ENCODE peak calls at places on chromosomes 11 and 22, in six cellular contexts. One of them, this sample, is unnamed. For H3K36me3, the result is how much of the 10 kb centered on the place peaks cover.

GRCh38 chr11:34044664-34045485 is 6.7 kb upstream of the CAPRIN1 start:
- DNase-seq in NT2/D1: peak
- DNase-seq in H7: no peak
- DNase-seq in cardiac muscle cell: no peak
- DNase-seq in BE2C: peak
- DNase-seq in mesendoderm: peak
- DNase-seq in this sample: no peak

GRCh38 chr22:26403827-26404226 is 25.2 kb upstream of the ASPHD2 start:
- DNase-seq in NT2/D1: no peak
- DNase-seq in H7: no peak
- DNase-seq in cardiac muscle cell: no peak
- DNase-seq in BE2C: no peak
- DNase-seq in mesendoderm: no peak
- DNase-seq in this sample: no peak

GRCh38 chr22:44697423-44698179 is 4.4 kb upstream of the PRR5 start:
- DNase-seq in NT2/D1: no peak
- DNase-seq in H7: peak
- DNase-seq in cardiac muscle cell: peak
- DNase-seq in BE2C: peak
- DNase-seq in mesendoderm: peak
- DNase-seq in this sample: peak

GRCh38 chr11:1502168-1502955 is 15.8 kb upstream of the MOB2 start:
- DNase-seq in NT2/D1: no peak
- DNase-seq in H7: no peak
- DNase-seq in cardiac muscle cell: no peak
- DNase-seq in BE2C: no peak
- DNase-seq in mesendoderm: no peak
- DNase-seq in this sample: peak

GRCh38 chr11:35236667-35237003 is 97.7 kb downstream of the CD44 start:
- DNase-seq in NT2/D1: no peak
- DNase-seq in H7: no peak
- DNase-seq in cardiac muscle cell: no peak
- DNase-seq in BE2C: no peak
- DNase-seq in mesendoderm: no peak
- DNase-seq in this sample: no peak

GRCh38 chr11:61186504-61186903 is 16.8 kb upstream of the PGA3 start:
- DNase-seq in NT2/D1: no peak
- DNase-seq in H7: no peak
- DNase-seq in cardiac muscle cell: no peak
- DNase-seq in BE2C: no peak
- DNase-seq in mesendoderm: no peak
- DNase-seq in this sample: no peak

GRCh38 chr22:28930357-28931007 is 47.1 kb downstream of the ZNRF3 start:
- DNase-seq in NT2/D1: no peak
- DNase-seq in H7: peak
- DNase-seq in cardiac muscle cell: no peak
- DNase-seq in BE2C: no peak
- DNase-seq in mesendoderm: peak
- DNase-seq in this sample: no peak

GRCh38 chr22:39960791-39961746 is 872 bp downstream of the TMA7B start:
- DNase-seq in NT2/D1: no peak
- DNase-seq in H7: no peak
- DNase-seq in cardiac muscle cell: no peak
- DNase-seq in BE2C: no peak
- DNase-seq in mesendoderm: no peak
- DNase-seq in this sample: no peak

GRCh38 chr11:102727890-102728289 is 3.1 kb upstream of the MMP8 start:
- DNase-seq in NT2/D1: no peak
- DNase-seq in H7: no peak
- DNase-seq in cardiac muscle cell: no peak
- DNase-seq in BE2C: no peak
- DNase-seq in mesendoderm: no peak
- DNase-seq in this sample: no peak

GRCh38 chr11:10899542-10899830 is 41.6 kb upstream of the ZBED5 start:
- DNase-seq in NT2/D1: no peak
- DNase-seq in H7: no peak
- DNase-seq in cardiac muscle cell: no peak
- DNase-seq in BE2C: peak
- DNase-seq in mesendoderm: no peak
- DNase-seq in this sample: peak

GRCh38 chr11:83073884-83074283 is 2.2 kb upstream of the RAB30 start:
- DNase-seq in NT2/D1: no peak
- DNase-seq in H7: no peak
- DNase-seq in cardiac muscle cell: no peak
- DNase-seq in BE2C: no peak
- DNase-seq in mesendoderm: no peak
- DNase-seq in this sample: no peak

GRCh38 chr22:22097727-22098228 is 115.2 kb upstream of the TOP3B start:
- DNase-seq in NT2/D1: no peak
- DNase-seq in H7: no peak
- DNase-seq in cardiac muscle cell: no peak
- DNase-seq in BE2C: no peak
- DNase-seq in mesendoderm: no peak
- DNase-seq in this sample: no peak

GRCh38 chr11:82315093-82315492 is 418.6 kb downstream of the FAM181B start:
- DNase-seq in NT2/D1: peak
- DNase-seq in H7: peak
- DNase-seq in cardiac muscle cell: peak
- DNase-seq in BE2C: peak
- DNase-seq in mesendoderm: peak
- DNase-seq in this sample: no peak

GRCh38 chr11:297666-298405 is 1.5 kb downstream of the IFITM5 start:
- DNase-seq in NT2/D1: no peak
- DNase-seq in H7: peak
- DNase-seq in cardiac muscle cell: no peak
- DNase-seq in BE2C: no peak
- DNase-seq in mesendoderm: no peak
- DNase-seq in this sample: peak

GRCh38 chr11:87369888-87370287 is 332.2 kb downstream of the TMEM135 start:
- DNase-seq in NT2/D1: no peak
- DNase-seq in H7: no peak
- DNase-seq in cardiac muscle cell: no peak
- DNase-seq in BE2C: no peak
- DNase-seq in mesendoderm: peak
- DNase-seq in this sample: no peak

GRCh38 chr22:38868886-38869381 is 3.1 kb downstream of the CBX6 start:
- DNase-seq in NT2/D1: peak
- DNase-seq in H7: peak
- DNase-seq in cardiac muscle cell: peak
- DNase-seq in BE2C: peak
- DNase-seq in mesendoderm: peak
- DNase-seq in this sample: peak

GRCh38 chr11:60872952-60873524 is 5.7 kb downstream of the ZP1 start:
- DNase-seq in NT2/D1: peak
- DNase-seq in H7: peak
- DNase-seq in cardiac muscle cell: no peak
- DNase-seq in BE2C: no peak
- DNase-seq in mesendoderm: peak
- DNase-seq in this sample: no peak

GRCh38 chr22:19966908-19967750 is 25.5 kb upstream of the TXNRD2 start:
- DNase-seq in NT2/D1: no peak
- DNase-seq in H7: no peak
- DNase-seq in cardiac muscle cell: no peak
- DNase-seq in BE2C: no peak
- DNase-seq in mesendoderm: no peak
- DNase-seq in this sample: no peak

GRCh38 chr11:1074244-1075221 is at the start of gene MUC2:
- DNase-seq in NT2/D1: no peak
- DNase-seq in H7: peak
- DNase-seq in cardiac muscle cell: no peak
- DNase-seq in BE2C: no peak
- DNase-seq in mesendoderm: no peak
- DNase-seq in this sample: peak

GRCh38 chr11:86551286-86551685 is 121.1 kb downstream of the ME3 start:
- DNase-seq in NT2/D1: no peak
- DNase-seq in H7: no peak
- DNase-seq in cardiac muscle cell: no peak
- DNase-seq in BE2C: no peak
- DNase-seq in mesendoderm: peak
- DNase-seq in this sample: no peak

GRCh38 chr11:58625086-58625485 is 2.6 kb downstream of the CNTF start:
- DNase-seq in NT2/D1: no peak
- DNase-seq in H7: no peak
- DNase-seq in cardiac muscle cell: no peak
- DNase-seq in BE2C: no peak
- DNase-seq in mesendoderm: no peak
- DNase-seq in this sample: no peak
- H3K36me3 ChIP-seq in NT2/D1: under half
- H3K36me3 ChIP-seq in H7: under half
- H3K36me3 ChIP-seq in cardiac muscle cell: under half
- H3K36me3 ChIP-seq in BE2C: under half
- H3K36me3 ChIP-seq in mesendoderm: under half
- H3K36me3 ChIP-seq in this sample: under half

DNA sequence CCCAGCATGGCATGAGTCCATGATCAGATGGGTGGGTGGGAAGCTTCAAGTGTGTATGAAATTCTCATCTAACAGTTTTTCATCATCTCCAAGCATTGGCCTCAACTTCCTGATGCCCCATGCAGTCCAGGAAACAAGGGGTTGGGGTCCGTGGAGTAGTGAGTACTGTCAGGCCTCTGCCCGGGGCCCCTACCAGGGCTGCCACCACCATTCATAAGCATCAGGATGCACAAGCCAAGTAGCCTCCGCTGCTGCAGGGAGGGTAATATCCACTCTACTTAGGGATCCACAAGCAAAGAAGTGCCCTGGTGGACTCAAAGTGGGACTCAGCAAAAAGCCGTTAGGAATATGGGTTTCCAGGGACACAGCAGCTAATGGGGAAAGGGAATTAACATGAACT is 49.3 kb downstream of the KCNC1 start:
- DNase-seq in NT2/D1: no peak
- DNase-seq in H7: no peak
- DNase-seq in cardiac muscle cell: no peak
- DNase-seq in BE2C: no peak
- DNase-seq in mesendoderm: no peak
- DNase-seq in this sample: no peak
- H3K36me3 ChIP-seq in NT2/D1: under half
- H3K36me3 ChIP-seq in H7: under half
- H3K36me3 ChIP-seq in cardiac muscle cell: under half
- H3K36me3 ChIP-seq in BE2C: under half
- H3K36me3 ChIP-seq in mesendoderm: under half
- H3K36me3 ChIP-seq in this sample: under half

GRCh38 chr11:43774786-43775185 is 94.2 kb downstream of the HSD17B12 start:
- DNase-seq in NT2/D1: no peak
- DNase-seq in H7: no peak
- DNase-seq in cardiac muscle cell: no peak
- DNase-seq in BE2C: no peak
- DNase-seq in mesendoderm: no peak
- DNase-seq in this sample: no peak

GRCh38 chr11:43772733-43773132 is 92.2 kb downstream of the HSD17B12 start:
- DNase-seq in NT2/D1: no peak
- DNase-seq in H7: no peak
- DNase-seq in cardiac muscle cell: no peak
- DNase-seq in BE2C: no peak
- DNase-seq in mesendoderm: no peak
- DNase-seq in this sample: no peak

GRCh38 chr11:43765194-43765593 is 84.7 kb downstream of the HSD17B12 start:
- DNase-seq in NT2/D1: no peak
- DNase-seq in H7: no peak
- DNase-seq in cardiac muscle cell: no peak
- DNase-seq in BE2C: no peak
- DNase-seq in mesendoderm: no peak
- DNase-seq in this sample: no peak

DNA sequence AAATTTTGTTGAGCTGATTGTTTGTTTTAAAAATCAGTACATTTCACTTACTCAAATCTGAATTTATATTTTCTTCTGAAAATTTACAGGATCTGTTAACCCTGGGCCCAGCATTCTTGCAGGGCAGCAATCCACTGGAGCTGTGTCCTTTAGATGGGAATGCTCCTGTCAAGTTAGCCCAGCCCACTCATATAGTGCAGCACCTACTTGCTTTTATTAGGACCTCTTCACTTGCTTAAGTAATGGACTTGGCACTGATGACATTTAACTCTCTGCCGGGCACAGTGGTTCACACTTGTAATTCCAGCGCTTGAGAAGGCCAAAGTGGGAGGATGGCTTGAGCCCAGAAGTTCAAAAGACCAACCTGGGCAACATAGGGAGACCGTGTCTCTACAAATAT is 89.6 kb downstream of the HSD17B12 start:
- DNase-seq in NT2/D1: no peak
- DNase-seq in H7: no peak
- DNase-seq in cardiac muscle cell: no peak
- DNase-seq in BE2C: no peak
- DNase-seq in mesendoderm: no peak
- DNase-seq in this sample: no peak
- H3K36me3 ChIP-seq in NT2/D1: under half
- H3K36me3 ChIP-seq in H7: under half
- H3K36me3 ChIP-seq in cardiac muscle cell: under half
- H3K36me3 ChIP-seq in BE2C: under half
- H3K36me3 ChIP-seq in mesendoderm: under half
- H3K36me3 ChIP-seq in this sample: under half

GRCh38 chr11:64366751-64367150 is 7.8 kb downstream of the RPS6KA4 start:
- DNase-seq in NT2/D1: no peak
- DNase-seq in H7: no peak
- DNase-seq in cardiac muscle cell: no peak
- DNase-seq in BE2C: no peak
- DNase-seq in mesendoderm: no peak
- DNase-seq in this sample: no peak

GRCh38 chr11:64367931-64368672 is 9.1 kb downstream of the RPS6KA4 start:
- DNase-seq in NT2/D1: no peak
- DNase-seq in H7: peak
- DNase-seq in cardiac muscle cell: no peak
- DNase-seq in BE2C: no peak
- DNase-seq in mesendoderm: no peak
- DNase-seq in this sample: no peak

GRCh38 chr11:64364435-64364834 is 5.5 kb downstream of the RPS6KA4 start:
- DNase-seq in NT2/D1: no peak
- DNase-seq in H7: no peak
- DNase-seq in cardiac muscle cell: no peak
- DNase-seq in BE2C: no peak
- DNase-seq in mesendoderm: no peak
- DNase-seq in this sample: no peak

GRCh38 chr11:64362339-64362738 is 3.4 kb downstream of the RPS6KA4 start:
- DNase-seq in NT2/D1: no peak
- DNase-seq in H7: no peak
- DNase-seq in cardiac muscle cell: no peak
- DNase-seq in BE2C: no peak
- DNase-seq in mesendoderm: no peak
- DNase-seq in this sample: no peak

DNA sequence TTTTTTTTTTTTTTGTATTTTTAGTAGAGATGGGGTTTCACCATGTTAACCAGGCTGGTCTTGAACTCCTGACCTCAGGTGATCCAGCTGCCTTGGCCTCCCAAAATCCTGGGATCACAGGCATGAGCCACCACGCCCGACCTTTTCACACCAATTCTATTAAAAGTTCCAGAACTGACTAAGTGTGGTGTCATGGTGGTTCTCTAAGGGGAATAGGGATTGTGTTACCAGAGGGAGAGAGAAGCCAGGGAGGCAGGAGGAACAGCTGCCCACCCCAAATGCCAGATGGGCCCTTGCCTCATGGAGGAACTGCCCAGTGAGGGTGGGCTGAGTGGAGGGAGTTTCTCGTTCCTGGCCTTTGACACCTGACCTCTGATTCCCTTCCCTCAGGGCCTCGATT is 5.9 kb downstream of the RPS6KA4 start:
- DNase-seq in NT2/D1: no peak
- DNase-seq in H7: no peak
- DNase-seq in cardiac muscle cell: no peak
- DNase-seq in BE2C: no peak
- DNase-seq in mesendoderm: no peak
- DNase-seq in this sample: no peak
- H3K36me3 ChIP-seq in NT2/D1: half or more
- H3K36me3 ChIP-seq in H7: under half
- H3K36me3 ChIP-seq in cardiac muscle cell: under half
- H3K36me3 ChIP-seq in BE2C: under half
- H3K36me3 ChIP-seq in mesendoderm: under half
- H3K36me3 ChIP-seq in this sample: half or more